ENCODE peak calls at places on chromosomes 16 and 17, in eight cellular contexts. Q is NB4, E is heart left ventricle, G is right lobe of liver, K is uterus, P is A549, Z is IMR-90, C is breast epithelium. S is an unnamed sample.

GRCh38 chr17:73625975-73626706 is 18.1 kb downstream of the SDK2 start:
- DNase-seq in Q (no peak), E (peak), G (no peak), K (no peak), P (no peak), Z (no peak), C (peak), S (no peak)

GRCh38 chr17:74473294-74473693 is 6.9 kb downstream of the CD300A start:
- DNase-seq in Q (no peak), E (no peak), G (no peak), K (no peak), P (no peak), Z (no peak), C (no peak), S (no peak)

GRCh38 chr16:1887711-1888354 is 15.9 kb upstream of the MEIOB start:
- DNase-seq in Q (no peak), E (no peak), G (no peak), K (no peak), P (no peak), Z (no peak), C (peak), S (no peak)

GRCh38 chr16:81932668-81933067 is 78.6 kb downstream of the SDR42E1 start:
- DNase-seq in Q (no peak), E (no peak), G (no peak), K (no peak), P (no peak), Z (no peak), C (no peak), S (no peak)

GRCh38 chr17:72985882-72986720 is 106.4 kb downstream of the SLC39A11 start:
- DNase-seq in Q (peak), E (peak), G (peak), K (peak), P (peak), Z (peak), C (peak), S (no peak)

GRCh38 chr17:75084039-75084660 is 3.6 kb upstream of the SLC16A5 start:
- DNase-seq in Q (no peak), E (no peak), G (no peak), K (no peak), P (peak), Z (no peak), C (no peak), S (no peak)

GRCh38 chr17:62111562-62112180 is 46.6 kb upstream of the MED13 start:
- DNase-seq in Q (no peak), E (no peak), G (no peak), K (no peak), P (no peak), Z (no peak), C (no peak), S (no peak)

GRCh38 chr17:3777366-3777765 is 23.6 kb downstream of the ITGAE start:
- DNase-seq in Q (no peak), E (no peak), G (no peak), K (no peak), P (no peak), Z (no peak), C (no peak), S (no peak)

GRCh38 chr16:71723537-71724319 is 773 bp downstream of the PHLPP2 start:
- DNase-seq in Q (peak), E (peak), G (peak), K (peak), P (peak), Z (peak), C (peak), S (no peak)

GRCh38 chr16:10100829-10101228 is 81.4 kb downstream of the GRIN2A start:
- DNase-seq in Q (peak), E (no peak), G (no peak), K (no peak), P (no peak), Z (no peak), C (no peak), S (no peak)

GRCh38 chr16:1102921-1103648 is 7.0 kb upstream of the C1QTNF8 start:
- DNase-seq in Q (peak), E (peak), G (peak), K (peak), P (no peak), Z (no peak), C (no peak), S (no peak)

GRCh38 chr17:27565874-27566672 is 64.9 kb upstream of the LGALS9 start:
- DNase-seq in Q (no peak), E (no peak), G (no peak), K (no peak), P (no peak), Z (peak), C (no peak), S (no peak)

GRCh38 chr17:64282753-64283080 is 19.7 kb upstream of the TEX2 start:
- DNase-seq in Q (no peak), E (no peak), G (no peak), K (no peak), P (no peak), Z (no peak), C (no peak), S (no peak)

GRCh38 chr17:18968945-18969887 is 17.3 kb downstream of the SLC5A10 start:
- DNase-seq in Q (peak), E (no peak), G (no peak), K (no peak), P (peak), Z (no peak), C (no peak), S (no peak)

GRCh38 chr16:84360170-84360569 is 8.2 kb upstream of the ATP2C2 start:
- DNase-seq in Q (peak), E (no peak), G (no peak), K (no peak), P (no peak), Z (peak), C (no peak), S (no peak)

GRCh38 chr16:82709987-82710386 is 83.2 kb downstream of the CDH13 start:
- DNase-seq in Q (no peak), E (no peak), G (no peak), K (no peak), P (no peak), Z (no peak), C (no peak), S (no peak)

GRCh38 chr16:28826141-28826540 is 3.3 kb downstream of the ATXN2L start:
- DNase-seq in Q (no peak), E (no peak), G (no peak), K (no peak), P (peak), Z (peak), C (no peak), S (no peak)

GRCh38 chr17:1695365-1695764 is 10.7 kb upstream of the PRPF8 start:
- DNase-seq in Q (no peak), E (no peak), G (no peak), K (no peak), P (no peak), Z (no peak), C (no peak), S (no peak)

GRCh38 chr17:77849203-77849602 is 109.3 kb upstream of the TNRC6C start:
- DNase-seq in Q (no peak), E (no peak), G (no peak), K (no peak), P (no peak), Z (no peak), C (no peak), S (no peak)

GRCh38 chr17:144936-145670 is 7.7 kb downstream of the SCGB1C2 start:
- DNase-seq in Q (no peak), E (peak), G (no peak), K (peak), P (no peak), Z (no peak), C (peak), S (no peak)

GRCh38 chr17:77429985-77430752 is 289.4 kb downstream of the SEC14L1 start:
- DNase-seq in Q (peak), E (peak), G (peak), K (peak), P (peak), Z (peak), C (peak), S (no peak)

GRCh38 chr17:50465635-50466034 is 3.0 kb downstream of the CHAD start:
- DNase-seq in Q (no peak), E (no peak), G (no peak), K (no peak), P (no peak), Z (no peak), C (no peak), S (no peak)

GRCh38 chr17:16584273-16584995 is 15.4 kb upstream of the ZNF287 start:
- DNase-seq in Q (peak), E (peak), G (peak), K (peak), P (peak), Z (peak), C (peak), S (peak)

GRCh38 chr16:49312389-49312990 is 30.9 kb upstream of the CBLN1 start:
- DNase-seq in Q (no peak), E (no peak), G (no peak), K (no peak), P (no peak), Z (no peak), C (no peak), S (no peak)

GRCh38 chr16:31880322-31880979 is 6.8 kb downstream of the ZNF267 start:
- DNase-seq in Q (peak), E (no peak), G (no peak), K (no peak), P (no peak), Z (peak), C (no peak), S (no peak)

GRCh38 chr17:30323262-30323894 is 10.5 kb downstream of the TMIGD1 start:
- DNase-seq in Q (peak), E (no peak), G (no peak), K (no peak), P (no peak), Z (no peak), C (no peak), S (no peak)

GRCh38 chr17:82020874-82021727 is 1.6 kb downstream of the CENPX start:
- DNase-seq in Q (peak), E (peak), G (peak), K (peak), P (peak), Z (peak), C (peak), S (no peak)

GRCh38 chr17:76147211-76148014 is 6.4 kb upstream of the FOXJ1 start:
- DNase-seq in Q (peak), E (no peak), G (peak), K (no peak), P (no peak), Z (peak), C (no peak), S (no peak)

GRCh38 chr17:50924800-50925199 is 58.6 kb upstream of the TOB1 start:
- DNase-seq in Q (no peak), E (no peak), G (no peak), K (no peak), P (no peak), Z (no peak), C (no peak), S (no peak)

GRCh38 chr17:9021158-9021984 is at the start of gene NTN1:
- DNase-seq in Q (peak), E (peak), G (peak), K (peak), P (no peak), Z (peak), C (no peak), S (no peak)

GRCh38 chr17:77503916-77504651 is 363.3 kb downstream of the SEC14L1 start:
- DNase-seq in Q (no peak), E (no peak), G (no peak), K (peak), P (no peak), Z (no peak), C (no peak), S (no peak)

GRCh38 chr17:61251939-61252865 is 147.4 kb upstream of the TBX2 start:
- DNase-seq in Q (peak), E (peak), G (peak), K (peak), P (peak), Z (peak), C (peak), S (peak)

GRCh38 chr16:80092686-80093085 is 448.1 kb upstream of the DYNLRB2 start:
- DNase-seq in Q (no peak), E (no peak), G (no peak), K (no peak), P (no peak), Z (no peak), C (no peak), S (no peak)

GRCh38 chr17:31511583-31511982 is 120.1 kb downstream of the RAB11FIP4 start:
- DNase-seq in Q (no peak), E (no peak), G (no peak), K (no peak), P (no peak), Z (no peak), C (no peak), S (no peak)

GRCh38 chr17:1956134-1956533 is 69.0 kb downstream of the RTN4RL1 start:
- DNase-seq in Q (no peak), E (no peak), G (no peak), K (no peak), P (no peak), Z (no peak), C (no peak), S (no peak)

GRCh38 chr17:42679001-42679491 is 2.3 kb upstream of the PLEKHH3 start:
- DNase-seq in Q (peak), E (no peak), G (no peak), K (peak), P (peak), Z (peak), C (peak), S (no peak)

GRCh38 chr17:68198931-68199836 is 48.7 kb upstream of the AMZ2 start:
- DNase-seq in Q (no peak), E (no peak), G (peak), K (no peak), P (peak), Z (no peak), C (no peak), S (no peak)

GRCh38 chr16:88726981-88727380 is 20.7 kb downstream of the CTU2 start:
- DNase-seq in Q (no peak), E (no peak), G (no peak), K (no peak), P (no peak), Z (no peak), C (no peak), S (no peak)

GRCh38 chr17:45314761-45315549 is 1.9 kb downstream of the MAP3K14 start:
- DNase-seq in Q (peak), E (no peak), G (no peak), K (no peak), P (peak), Z (peak), C (no peak), S (no peak)
- TF ChIP-seq POLR2A in Q (no peak), E (no peak), G (no peak), K (no peak), P (no peak), Z (no peak), C (no peak), S (no peak)

DNA sequence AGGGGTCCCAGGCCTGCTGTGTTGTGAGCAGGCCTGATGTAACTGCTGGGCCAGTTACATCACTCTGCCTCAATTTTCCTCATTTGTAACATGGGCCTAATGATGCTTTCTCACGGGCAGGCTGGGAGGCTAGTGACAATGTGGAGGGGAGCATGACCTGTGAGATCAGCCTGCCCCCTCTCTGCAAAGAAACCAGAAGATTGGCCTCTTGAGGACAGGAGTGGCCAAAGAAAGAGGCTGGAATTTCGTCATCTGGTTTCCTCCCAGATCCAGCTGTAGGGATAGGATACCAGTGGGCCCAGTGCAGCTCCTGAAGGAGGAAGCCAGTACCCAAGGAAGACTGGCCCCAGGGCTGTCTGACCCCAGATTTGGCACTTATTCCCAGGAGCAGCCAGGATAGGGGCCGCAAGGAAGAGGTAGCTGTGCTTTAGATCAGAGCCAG is 615 bp upstream of the SREBF1 start:
- DNase-seq in Q (peak), E (peak), G (peak), K (peak), P (peak), Z (peak), C (no peak), S (no peak)
- H3K4me3 ChIP-seq in Q (peak), E (peak), G (peak), K (peak), P (peak), Z (no peak), C (peak), S (peak)

GRCh38 chr17:79135628-79136405 is 61.2 kb downstream of the ENGASE start:
- DNase-seq in Q (no peak), E (no peak), G (no peak), K (no peak), P (no peak), Z (no peak), C (no peak), S (no peak)

GRCh38 chr17:79137791-79138190 is 63.2 kb downstream of the ENGASE start:
- DNase-seq in Q (no peak), E (no peak), G (no peak), K (no peak), P (no peak), Z (no peak), C (no peak), S (no peak)

GRCh38 chr17:79137015-79137770 is 62.6 kb downstream of the ENGASE start:
- DNase-seq in Q (no peak), E (no peak), G (no peak), K (no peak), P (no peak), Z (no peak), C (no peak), S (no peak)

GRCh38 chr17:79135011-79135410 is 60.4 kb downstream of the ENGASE start:
- DNase-seq in Q (no peak), E (no peak), G (no peak), K (no peak), P (no peak), Z (no peak), C (no peak), S (no peak)

DNA sequence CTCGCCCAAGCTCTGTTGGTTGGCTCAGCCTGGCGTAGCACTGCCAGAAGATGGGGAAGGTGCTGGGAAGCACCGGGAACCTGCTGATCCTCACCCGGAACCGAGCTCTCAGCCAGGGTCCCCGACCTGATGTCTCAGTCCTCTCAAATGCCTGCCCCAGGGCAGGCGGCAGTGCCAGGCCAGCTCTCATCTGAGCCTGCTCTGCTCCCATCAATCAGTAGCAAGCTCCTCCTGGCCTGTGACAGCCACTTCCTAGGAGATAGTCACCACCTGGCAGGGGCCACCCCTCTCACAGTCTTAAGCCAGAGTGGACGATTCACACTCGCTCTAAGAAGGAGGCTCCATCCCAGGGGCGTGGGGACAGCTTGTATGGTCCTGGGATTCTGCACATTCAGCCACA is 62.0 kb downstream of the ENGASE start:
- DNase-seq in Q (no peak), E (no peak), G (no peak), K (no peak), P (no peak), Z (no peak), C (no peak), S (no peak)
- TF ChIP-seq POLR2A in Q (no peak), E (no peak), G (no peak), K (no peak), P (no peak), Z (no peak), C (no peak), S (no peak)

GRCh38 chr16:20899503-20900298 is 457 bp downstream of the DCUN1D3 start:
- DNase-seq in Q (peak), E (no peak), G (peak), K (no peak), P (peak), Z (no peak), C (peak), S (no peak)

GRCh38 chr16:20898938-20899502 is 1.1 kb downstream of the DCUN1D3 start:
- DNase-seq in Q (no peak), E (no peak), G (no peak), K (no peak), P (no peak), Z (peak), C (no peak), S (no peak)

GRCh38 chr16:20894388-20894787 is 5.8 kb downstream of the DCUN1D3 start:
- DNase-seq in Q (no peak), E (no peak), G (no peak), K (no peak), P (no peak), Z (no peak), C (no peak), S (no peak)

GRCh38 chr16:20897897-20898296 is 2.3 kb downstream of the DCUN1D3 start:
- DNase-seq in Q (no peak), E (no peak), G (no peak), K (no peak), P (no peak), Z (peak), C (no peak), S (no peak)

GRCh38 chr16:20897253-20897896 is 2.8 kb downstream of the DCUN1D3 start:
- DNase-seq in Q (peak), E (no peak), G (peak), K (no peak), P (no peak), Z (peak), C (no peak), S (no peak)
- H3K4me3 ChIP-seq in Q (no peak), E (no peak), G (no peak), K (no peak), P (no peak), Z (no peak), C (peak), S (no peak)

DNA sequence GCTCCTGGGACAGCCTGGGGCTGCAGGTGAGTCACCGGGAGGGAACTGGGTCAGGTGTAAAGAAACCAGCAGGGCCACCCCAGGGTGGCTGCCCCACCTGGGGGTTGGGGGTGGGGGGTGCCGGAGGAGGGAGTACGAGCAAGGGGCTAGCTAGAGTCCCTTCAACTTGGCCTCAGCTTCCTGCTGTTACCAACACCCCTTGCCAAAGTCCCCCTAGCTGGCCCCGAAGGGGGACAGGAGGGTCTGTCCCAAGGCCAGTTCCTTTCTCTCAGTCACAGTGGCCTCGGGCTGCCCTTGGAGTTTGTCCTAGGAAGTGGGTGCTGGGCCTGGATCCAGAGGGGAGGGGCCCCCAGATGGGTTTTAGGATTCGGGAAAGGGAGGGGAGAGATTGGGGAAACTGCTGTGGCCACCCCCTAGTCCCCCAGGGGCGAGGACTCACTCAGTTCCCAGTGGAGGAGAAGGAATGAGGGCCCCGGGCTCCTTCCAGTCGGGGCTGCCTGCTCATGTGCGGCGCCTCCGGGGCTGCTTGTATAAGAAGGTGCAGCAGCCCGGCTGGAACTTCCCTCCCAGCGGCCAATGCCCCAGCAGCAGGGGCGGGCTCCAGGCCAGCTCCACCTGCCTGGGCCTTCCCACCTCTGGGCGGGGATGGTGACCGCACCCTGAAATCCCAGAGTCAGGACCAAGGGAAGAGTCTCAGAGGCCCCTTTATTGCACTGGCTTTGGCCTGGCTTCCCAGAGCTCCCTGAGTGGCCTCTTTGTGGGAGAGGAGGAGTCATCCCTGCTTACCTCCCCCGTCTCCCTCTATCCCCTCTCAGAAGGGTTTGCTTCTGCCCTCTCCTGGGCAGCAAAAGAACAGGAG is 7.3 kb downstream of the ARHGAP27 start:
- DNase-seq in Q (peak), E (peak), G (peak), K (no peak), P (peak), Z (peak), C (peak), S (no peak)
- TF ChIP-seq POLR2A in Q (no peak), E (no peak), G (no peak), K (no peak), P (peak), Z (no peak), C (no peak), S (no peak)

DNA sequence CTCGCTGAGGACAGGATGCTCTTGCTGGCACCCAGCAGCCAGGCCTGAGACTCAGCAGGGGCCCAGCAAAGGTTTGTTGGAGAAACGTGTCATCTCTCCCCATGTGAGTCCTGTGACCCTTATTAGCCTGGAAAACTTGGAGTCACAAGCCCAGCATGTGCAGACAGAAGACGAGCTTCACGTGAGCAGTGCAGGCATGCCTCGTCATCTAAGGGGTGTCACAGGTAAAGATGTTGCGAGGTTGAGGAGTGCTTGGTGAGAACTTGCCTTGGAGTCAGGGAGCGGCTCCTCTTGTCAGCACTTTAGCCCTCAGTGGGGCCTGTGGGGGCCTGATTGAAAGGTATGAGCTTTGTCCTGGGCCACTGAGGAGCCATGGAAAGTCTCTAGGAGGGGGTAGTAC is 2.1 kb upstream of the CTRL start:
- DNase-seq in Q (no peak), E (no peak), G (no peak), K (no peak), P (no peak), Z (no peak), C (no peak), S (no peak)
- H3K4me3 ChIP-seq in Q (no peak), E (no peak), G (no peak), K (no peak), P (no peak), Z (no peak), C (no peak), S (no peak)